ENCODE peak calls at places on chromosomes 3 and 15, in four cellular contexts. One of them, this sample, is unnamed. For H3K4me1 and H3K36me3, the result is how much of the 10 kb centered on the place peaks cover.

GRCh38 chr3:64398431-64398830 is 173.2 kb upstream of the PRICKLE2 start:
- DNase-seq in cardiac muscle cell: no peak
- DNase-seq in colonic mucosa: no peak
- DNase-seq in osteoblast: no peak
- DNase-seq in this sample: no peak

GRCh38 chr3:18559323-18559972 is 134.3 kb upstream of the SATB1 start:
- DNase-seq in cardiac muscle cell: peak
- DNase-seq in colonic mucosa: peak
- DNase-seq in osteoblast: no peak
- DNase-seq in this sample: no peak

GRCh38 chr15:32668942-32669341 is 27.4 kb downstream of the SCG5 start:
- DNase-seq in cardiac muscle cell: no peak
- DNase-seq in colonic mucosa: no peak
- DNase-seq in osteoblast: no peak
- DNase-seq in this sample: no peak

GRCh38 chr15:99909914-99910313 is 176.7 kb upstream of the LYSMD4 start:
- DNase-seq in cardiac muscle cell: peak
- DNase-seq in colonic mucosa: no peak
- DNase-seq in osteoblast: no peak
- DNase-seq in this sample: no peak

GRCh38 chr15:49137861-49138260 is 17.5 kb downstream of the COPS2 start:
- DNase-seq in cardiac muscle cell: no peak
- DNase-seq in colonic mucosa: no peak
- DNase-seq in osteoblast: peak
- DNase-seq in this sample: no peak

GRCh38 chr15:90610220-90610619 is 80.5 kb downstream of the CRTC3 start:
- DNase-seq in cardiac muscle cell: no peak
- DNase-seq in colonic mucosa: no peak
- DNase-seq in osteoblast: peak
- DNase-seq in this sample: no peak

GRCh38 chr15:99322643-99323405 is 71.5 kb downstream of the LRRC28 start:
- DNase-seq in cardiac muscle cell: no peak
- DNase-seq in colonic mucosa: no peak
- DNase-seq in osteoblast: no peak
- DNase-seq in this sample: no peak

GRCh38 chr3:140249188-140249587 is 314.2 kb downstream of the CLSTN2 start:
- DNase-seq in cardiac muscle cell: no peak
- DNase-seq in colonic mucosa: no peak
- DNase-seq in osteoblast: no peak
- DNase-seq in this sample: no peak

GRCh38 chr3:137294839-137295238 is 337.1 kb downstream of the IL20RB start:
- DNase-seq in cardiac muscle cell: no peak
- DNase-seq in colonic mucosa: no peak
- DNase-seq in osteoblast: no peak
- DNase-seq in this sample: no peak

GRCh38 chr3:14175383-14176037 is 2.9 kb downstream of the XPC start:
- DNase-seq in cardiac muscle cell: no peak
- DNase-seq in colonic mucosa: no peak
- DNase-seq in osteoblast: no peak
- DNase-seq in this sample: no peak

GRCh38 chr3:137647179-137647578 is 116.9 kb upstream of the SOX14 start:
- DNase-seq in cardiac muscle cell: no peak
- DNase-seq in colonic mucosa: no peak
- DNase-seq in osteoblast: no peak
- DNase-seq in this sample: no peak

GRCh38 chr3:185537369-185537970 is 14.9 kb downstream of the LIPH start:
- DNase-seq in cardiac muscle cell: no peak
- DNase-seq in colonic mucosa: peak
- DNase-seq in osteoblast: peak
- DNase-seq in this sample: peak

GRCh38 chr3:169945313-169945712 is 21.3 kb upstream of the SEC62 start:
- DNase-seq in cardiac muscle cell: peak
- DNase-seq in colonic mucosa: peak
- DNase-seq in osteoblast: peak
- DNase-seq in this sample: no peak

GRCh38 chr3:13085846-13086179 is 12.6 kb upstream of the IQSEC1 start:
- DNase-seq in cardiac muscle cell: no peak
- DNase-seq in colonic mucosa: no peak
- DNase-seq in osteoblast: no peak
- DNase-seq in this sample: no peak
- H3K4me1 ChIP-seq in cardiac muscle cell: under half
- H3K4me1 ChIP-seq in colonic mucosa: under half
- H3K4me1 ChIP-seq in osteoblast: under half
- H3K4me1 ChIP-seq in this sample: under half

GRCh38 chr3:31622636-31623288 is 90.0 kb downstream of the STT3B start:
- DNase-seq in cardiac muscle cell: no peak
- DNase-seq in colonic mucosa: no peak
- DNase-seq in osteoblast: no peak
- DNase-seq in this sample: no peak
- TF ChIP-seq CTCF in cardiac muscle cell: no peak
- TF ChIP-seq CTCF in colonic mucosa: no peak
- TF ChIP-seq CTCF in osteoblast: no peak
- TF ChIP-seq CTCF in this sample: no peak

GRCh38 chr15:50501815-50502214 is 44.7 kb downstream of the USP50 start:
- DNase-seq in cardiac muscle cell: no peak
- DNase-seq in colonic mucosa: no peak
- DNase-seq in osteoblast: no peak
- DNase-seq in this sample: no peak
- H3K36me3 ChIP-seq in cardiac muscle cell: under half
- H3K36me3 ChIP-seq in colonic mucosa: under half
- H3K36me3 ChIP-seq in osteoblast: under half
- H3K36me3 ChIP-seq in this sample: under half

GRCh38 chr3:72458365-72458764 is 389.9 kb downstream of the SHQ1 start:
- DNase-seq in cardiac muscle cell: no peak
- DNase-seq in colonic mucosa: peak
- DNase-seq in osteoblast: no peak
- DNase-seq in this sample: no peak
- H3K4me1 ChIP-seq in cardiac muscle cell: under half
- H3K4me1 ChIP-seq in colonic mucosa: under half
- H3K4me1 ChIP-seq in osteoblast: under half
- H3K4me1 ChIP-seq in this sample: under half

GRCh38 chr3:128307029-128307633 is 153.8 kb downstream of the EEFSEC start:
- DNase-seq in cardiac muscle cell: peak
- DNase-seq in colonic mucosa: peak
- DNase-seq in osteoblast: no peak
- DNase-seq in this sample: no peak

GRCh38 chr3:128307781-128308469 is 154.6 kb downstream of the EEFSEC start:
- DNase-seq in cardiac muscle cell: no peak
- DNase-seq in colonic mucosa: peak
- DNase-seq in osteoblast: no peak
- DNase-seq in this sample: no peak

GRCh38 chr3:128310286-128311058 is 156.2 kb downstream of the DNAJB8 start:
- DNase-seq in cardiac muscle cell: peak
- DNase-seq in colonic mucosa: no peak
- DNase-seq in osteoblast: no peak
- DNase-seq in this sample: no peak

GRCh38 chr3:128309026-128309425 is 155.7 kb downstream of the EEFSEC start:
- DNase-seq in cardiac muscle cell: peak
- DNase-seq in colonic mucosa: peak
- DNase-seq in osteoblast: no peak
- DNase-seq in this sample: no peak

GRCh38 chr3:128306481-128306880 is 153.2 kb downstream of the EEFSEC start:
- DNase-seq in cardiac muscle cell: no peak
- DNase-seq in colonic mucosa: no peak
- DNase-seq in osteoblast: no peak
- DNase-seq in this sample: no peak
- TF ChIP-seq CTCF in cardiac muscle cell: no peak
- TF ChIP-seq CTCF in colonic mucosa: no peak
- TF ChIP-seq CTCF in osteoblast: no peak
- TF ChIP-seq CTCF in this sample: no peak

GRCh38 chr15:75606711-75607684 is 18.5 kb downstream of the SNUPN start:
- DNase-seq in cardiac muscle cell: no peak
- DNase-seq in colonic mucosa: no peak
- DNase-seq in osteoblast: peak
- DNase-seq in this sample: no peak

DNA sequence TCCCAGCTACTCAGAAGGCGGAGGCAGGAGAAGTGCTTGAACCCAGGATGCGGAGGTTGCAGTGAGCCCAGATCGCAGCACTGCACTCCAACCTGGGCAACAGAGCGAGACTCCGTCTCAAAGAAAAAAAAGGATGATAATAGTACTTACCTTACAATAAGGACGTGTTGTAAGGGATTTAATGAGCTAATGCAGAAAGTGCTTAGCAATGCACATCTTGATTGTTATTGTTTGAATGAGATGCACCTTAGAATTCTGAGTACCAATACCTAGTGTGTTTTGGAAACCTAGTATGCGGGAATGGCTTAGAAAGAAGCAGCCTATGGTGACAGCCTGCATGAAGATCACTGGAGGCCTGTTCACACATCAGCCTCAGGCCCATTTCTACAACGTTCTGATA is 19.5 kb downstream of the SNUPN start:
- DNase-seq in cardiac muscle cell: no peak
- DNase-seq in colonic mucosa: no peak
- DNase-seq in osteoblast: no peak
- DNase-seq in this sample: no peak
- H3K36me3 ChIP-seq in cardiac muscle cell: under half
- H3K36me3 ChIP-seq in colonic mucosa: under half
- H3K36me3 ChIP-seq in osteoblast: half or more
- H3K36me3 ChIP-seq in this sample: half or more

GRCh38 chr3:128354788-128355548 is 111.7 kb downstream of the DNAJB8 start:
- DNase-seq in cardiac muscle cell: no peak
- DNase-seq in colonic mucosa: no peak
- DNase-seq in osteoblast: peak
- DNase-seq in this sample: no peak

GRCh38 chr3:128353361-128353965 is 113.2 kb downstream of the DNAJB8 start:
- DNase-seq in cardiac muscle cell: no peak
- DNase-seq in colonic mucosa: no peak
- DNase-seq in osteoblast: peak
- DNase-seq in this sample: no peak

GRCh38 chr3:128357538-128357937 is 109.2 kb downstream of the DNAJB8 start:
- DNase-seq in cardiac muscle cell: no peak
- DNase-seq in colonic mucosa: no peak
- DNase-seq in osteoblast: no peak
- DNase-seq in this sample: no peak

GRCh38 chr3:128353991-128354687 is 112.6 kb downstream of the DNAJB8 start:
- DNase-seq in cardiac muscle cell: peak
- DNase-seq in colonic mucosa: no peak
- DNase-seq in osteoblast: peak
- DNase-seq in this sample: no peak

DNA sequence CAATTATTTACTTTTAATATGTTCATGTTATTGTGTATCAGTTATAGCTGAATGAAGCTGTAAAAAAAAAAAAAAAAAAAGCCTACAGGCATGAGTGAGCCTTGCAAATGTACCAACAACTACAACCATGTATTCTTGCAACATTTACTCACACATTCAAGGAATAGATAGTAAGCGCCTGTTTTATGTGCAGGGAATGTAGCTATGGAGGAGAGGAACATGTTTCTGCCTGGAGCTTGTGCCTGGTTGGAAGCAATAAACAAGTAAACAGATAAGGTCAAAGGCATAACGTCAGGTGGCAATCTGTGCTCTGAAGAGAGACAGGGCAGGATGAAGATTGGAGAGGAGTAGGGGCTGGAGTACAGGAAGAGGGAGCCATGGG is 111.2 kb downstream of the DNAJB8 start:
- DNase-seq in cardiac muscle cell: no peak
- DNase-seq in colonic mucosa: no peak
- DNase-seq in osteoblast: peak
- DNase-seq in this sample: no peak
- H3K4me1 ChIP-seq in cardiac muscle cell: under half
- H3K4me1 ChIP-seq in colonic mucosa: under half
- H3K4me1 ChIP-seq in osteoblast: under half
- H3K4me1 ChIP-seq in this sample: under half

GRCh38 chr15:73691398-73691797 is 7.2 kb downstream of the CD276 start:
- DNase-seq in cardiac muscle cell: peak
- DNase-seq in colonic mucosa: peak
- DNase-seq in osteoblast: peak
- DNase-seq in this sample: peak
- TF ChIP-seq CTCF in cardiac muscle cell: peak
- TF ChIP-seq CTCF in colonic mucosa: no peak
- TF ChIP-seq CTCF in osteoblast: peak
- TF ChIP-seq CTCF in this sample: no peak

GRCh38 chr3:157146664-157147082 is 13.3 kb downstream of the CCNL1 start:
- DNase-seq in cardiac muscle cell: no peak
- DNase-seq in colonic mucosa: no peak
- DNase-seq in osteoblast: no peak
- DNase-seq in this sample: no peak

GRCh38 chr3:157148123-157148889 is 11.6 kb downstream of the CCNL1 start:
- DNase-seq in cardiac muscle cell: no peak
- DNase-seq in colonic mucosa: no peak
- DNase-seq in osteoblast: no peak
- DNase-seq in this sample: no peak

GRCh38 chr3:157147099-157147803 is 12.7 kb downstream of the CCNL1 start:
- DNase-seq in cardiac muscle cell: no peak
- DNase-seq in colonic mucosa: no peak
- DNase-seq in osteoblast: no peak
- DNase-seq in this sample: no peak

GRCh38 chr3:157142315-157142714 is 17.6 kb downstream of the CCNL1 start:
- DNase-seq in cardiac muscle cell: no peak
- DNase-seq in colonic mucosa: no peak
- DNase-seq in osteoblast: no peak
- DNase-seq in this sample: no peak

DNA sequence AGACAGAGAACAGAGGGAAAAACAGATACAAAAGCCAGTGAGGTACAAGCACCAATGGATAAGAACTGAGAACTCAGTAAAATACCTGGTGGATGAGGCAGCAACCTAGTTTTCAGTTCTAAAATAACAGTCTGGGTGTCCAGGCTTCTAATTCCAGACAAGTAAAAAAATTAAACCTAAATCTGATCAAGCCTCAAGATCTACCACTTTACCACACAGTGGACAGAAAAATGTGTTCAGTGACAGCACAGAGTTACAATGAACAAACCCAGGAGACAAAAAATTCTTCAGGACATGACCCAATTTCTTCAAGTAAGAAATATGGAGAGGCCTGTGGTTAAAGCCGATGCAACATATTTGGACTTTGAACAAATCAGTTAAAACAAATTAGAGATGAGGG is 14.4 kb downstream of the CCNL1 start:
- DNase-seq in cardiac muscle cell: no peak
- DNase-seq in colonic mucosa: no peak
- DNase-seq in osteoblast: no peak
- DNase-seq in this sample: no peak
- H3K36me3 ChIP-seq in cardiac muscle cell: half or more
- H3K36me3 ChIP-seq in colonic mucosa: under half
- H3K36me3 ChIP-seq in osteoblast: half or more
- H3K36me3 ChIP-seq in this sample: half or more

DNA sequence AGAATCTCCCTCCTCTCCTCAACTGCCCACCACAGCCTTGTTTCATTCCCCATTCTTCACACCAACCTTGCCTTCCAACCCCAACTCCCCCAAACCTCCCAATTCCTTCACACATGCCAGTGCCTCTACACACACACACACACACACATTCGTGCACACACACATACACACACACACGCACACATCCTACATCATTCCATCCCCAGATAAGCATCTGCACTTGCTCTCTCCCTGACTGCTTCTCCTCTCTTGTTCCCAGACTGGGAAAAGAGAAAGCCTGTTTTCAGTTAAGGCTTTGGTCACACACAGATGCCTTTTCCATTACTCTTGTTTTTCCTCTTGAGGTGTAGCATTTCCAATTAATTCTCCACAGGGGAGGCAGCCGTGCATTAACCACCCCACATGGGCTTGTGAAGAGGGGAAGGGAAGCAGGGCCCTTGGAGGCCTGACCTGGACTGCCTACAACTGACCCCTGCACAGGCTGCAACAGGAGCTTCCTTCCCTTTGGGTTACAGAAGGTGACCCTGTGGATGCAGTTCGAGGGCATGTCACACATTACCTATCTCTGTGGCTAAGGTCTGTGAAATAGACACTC is 32.0 kb upstream of the BOC start:
- DNase-seq in cardiac muscle cell: no peak
- DNase-seq in colonic mucosa: no peak
- DNase-seq in osteoblast: no peak
- DNase-seq in this sample: no peak
- H3K4me1 ChIP-seq in cardiac muscle cell: under half
- H3K4me1 ChIP-seq in colonic mucosa: under half
- H3K4me1 ChIP-seq in osteoblast: under half
- H3K4me1 ChIP-seq in this sample: under half

This sample was measured in thoracic aorta.